ENCODE peak calls at places on chromosomes 13 and 19, in four cellular contexts. One of them, this sample, is unnamed.

GRCh38 chr13:45398862-45399261 is 19.3 kb downstream of the SLC25A30 start:
- DNase-seq in transverse colon: no peak
- DNase-seq in stimulated activated CD8-positive, alpha-beta memory T cell treated with anti-CD3 and anti-CD28 coated beads, Interleukin-7, amount 100 ng/mL, for 1 hour: peak; percentile 7
- DNase-seq in NCI-H1436: no peak
- DNase-seq in this sample: no peak

GRCh38 chr13:39263033-39263432 is 224.8 kb downstream of the NHLRC3 start:
- DNase-seq in transverse colon: peak; percentile 9
- DNase-seq in stimulated activated CD8-positive, alpha-beta memory T cell treated with anti-CD3 and anti-CD28 coated beads, Interleukin-7, amount 100 ng/mL, for 1 hour: no peak
- DNase-seq in NCI-H1436: peak; percentile 6
- DNase-seq in this sample: peak; percentile 50

GRCh38 chr19:16327131-16327450 is 2.5 kb downstream of the KLF2 start:
- DNase-seq in transverse colon: no peak
- DNase-seq in stimulated activated CD8-positive, alpha-beta memory T cell treated with anti-CD3 and anti-CD28 coated beads, Interleukin-7, amount 100 ng/mL, for 1 hour: no peak
- DNase-seq in NCI-H1436: no peak
- DNase-seq in this sample: no peak

GRCh38 chr19:33771308-33772101 is 25.2 kb upstream of the KCTD15 start:
- DNase-seq in transverse colon: peak; percentile 73
- DNase-seq in stimulated activated CD8-positive, alpha-beta memory T cell treated with anti-CD3 and anti-CD28 coated beads, Interleukin-7, amount 100 ng/mL, for 1 hour: peak; percentile 37
- DNase-seq in NCI-H1436: peak; percentile 69
- DNase-seq in this sample: peak; percentile 36

GRCh38 chr19:46181386-46181774 is 33.3 kb downstream of the IGFL2 start:
- DNase-seq in transverse colon: no peak
- DNase-seq in stimulated activated CD8-positive, alpha-beta memory T cell treated with anti-CD3 and anti-CD28 coated beads, Interleukin-7, amount 100 ng/mL, for 1 hour: no peak
- DNase-seq in NCI-H1436: no peak
- DNase-seq in this sample: peak; percentile 78

GRCh38 chr19:1910169-1910568 is 5.0 kb downstream of the ADAT3 start:
- DNase-seq in transverse colon: no peak
- DNase-seq in stimulated activated CD8-positive, alpha-beta memory T cell treated with anti-CD3 and anti-CD28 coated beads, Interleukin-7, amount 100 ng/mL, for 1 hour: no peak
- DNase-seq in NCI-H1436: no peak
- DNase-seq in this sample: no peak

GRCh38 chr13:108220042-108220441 is 1.9 kb downstream of the ABHD13 start:
- DNase-seq in transverse colon: peak; percentile 58
- DNase-seq in stimulated activated CD8-positive, alpha-beta memory T cell treated with anti-CD3 and anti-CD28 coated beads, Interleukin-7, amount 100 ng/mL, for 1 hour: no peak
- DNase-seq in NCI-H1436: peak; percentile 40
- DNase-seq in this sample: no peak

GRCh38 chr13:32537580-32538233 is 888 bp downstream of the N4BP2L2 start:
- DNase-seq in transverse colon: peak; percentile 38
- DNase-seq in stimulated activated CD8-positive, alpha-beta memory T cell treated with anti-CD3 and anti-CD28 coated beads, Interleukin-7, amount 100 ng/mL, for 1 hour: peak; percentile 5
- DNase-seq in NCI-H1436: no peak
- DNase-seq in this sample: peak; percentile 16

GRCh38 chr19:8108560-8109445 is 40.6 kb downstream of the FBN3 start:
- DNase-seq in transverse colon: no peak
- DNase-seq in stimulated activated CD8-positive, alpha-beta memory T cell treated with anti-CD3 and anti-CD28 coated beads, Interleukin-7, amount 100 ng/mL, for 1 hour: no peak
- DNase-seq in NCI-H1436: no peak
- DNase-seq in this sample: no peak

GRCh38 chr19:38898788-38899446 is 501 bp downstream of the SIRT2 start:
- DNase-seq in transverse colon: no peak
- DNase-seq in stimulated activated CD8-positive, alpha-beta memory T cell treated with anti-CD3 and anti-CD28 coated beads, Interleukin-7, amount 100 ng/mL, for 1 hour: no peak
- DNase-seq in NCI-H1436: no peak
- DNase-seq in this sample: peak; percentile 13

GRCh38 chr13:26424181-26424580 is 133.3 kb upstream of the WASF3 start:
- DNase-seq in transverse colon: no peak
- DNase-seq in stimulated activated CD8-positive, alpha-beta memory T cell treated with anti-CD3 and anti-CD28 coated beads, Interleukin-7, amount 100 ng/mL, for 1 hour: no peak
- DNase-seq in NCI-H1436: no peak
- DNase-seq in this sample: no peak

GRCh38 chr19:41402010-41402409 is 4.4 kb downstream of the BCKDHA start:
- DNase-seq in transverse colon: no peak
- DNase-seq in stimulated activated CD8-positive, alpha-beta memory T cell treated with anti-CD3 and anti-CD28 coated beads, Interleukin-7, amount 100 ng/mL, for 1 hour: no peak
- DNase-seq in NCI-H1436: no peak
- DNase-seq in this sample: no peak

GRCh38 chr19:8557637-8558238 is 19.5 kb downstream of the MYO1F start:
- DNase-seq in transverse colon: no peak
- DNase-seq in stimulated activated CD8-positive, alpha-beta memory T cell treated with anti-CD3 and anti-CD28 coated beads, Interleukin-7, amount 100 ng/mL, for 1 hour: no peak
- DNase-seq in NCI-H1436: no peak
- DNase-seq in this sample: no peak

GRCh38 chr13:24693862-24694471 is 13.8 kb downstream of the ATP12A start:
- DNase-seq in transverse colon: peak; percentile 36
- DNase-seq in stimulated activated CD8-positive, alpha-beta memory T cell treated with anti-CD3 and anti-CD28 coated beads, Interleukin-7, amount 100 ng/mL, for 1 hour: no peak
- DNase-seq in NCI-H1436: peak; percentile 41
- DNase-seq in this sample: peak; percentile 26

GRCh38 chr13:99404005-99404755 is 97.0 kb upstream of the GPR183 start:
- DNase-seq in transverse colon: no peak
- DNase-seq in stimulated activated CD8-positive, alpha-beta memory T cell treated with anti-CD3 and anti-CD28 coated beads, Interleukin-7, amount 100 ng/mL, for 1 hour: no peak
- DNase-seq in NCI-H1436: no peak
- DNase-seq in this sample: no peak

GRCh38 chr13:110856941-110857835 is 57.7 kb downstream of the ANKRD10 start:
- DNase-seq in transverse colon: no peak
- DNase-seq in stimulated activated CD8-positive, alpha-beta memory T cell treated with anti-CD3 and anti-CD28 coated beads, Interleukin-7, amount 100 ng/mL, for 1 hour: no peak
- DNase-seq in NCI-H1436: no peak
- DNase-seq in this sample: no peak

GRCh38 chr19:17294051-17294891 is 9.0 kb downstream of the ABHD8 start:
- DNase-seq in transverse colon: peak; percentile 56
- DNase-seq in stimulated activated CD8-positive, alpha-beta memory T cell treated with anti-CD3 and anti-CD28 coated beads, Interleukin-7, amount 100 ng/mL, for 1 hour: no peak
- DNase-seq in NCI-H1436: no peak
- DNase-seq in this sample: no peak

GRCh38 chr13:114142640-114143490 is 10.4 kb upstream of the RASA3 start:
- DNase-seq in transverse colon: peak; percentile 78
- DNase-seq in stimulated activated CD8-positive, alpha-beta memory T cell treated with anti-CD3 and anti-CD28 coated beads, Interleukin-7, amount 100 ng/mL, for 1 hour: peak; percentile 64
- DNase-seq in NCI-H1436: no peak
- DNase-seq in this sample: no peak

GRCh38 chr13:48715977-48716376 is 62.2 kb downstream of the CYSLTR2 start:
- DNase-seq in transverse colon: no peak
- DNase-seq in stimulated activated CD8-positive, alpha-beta memory T cell treated with anti-CD3 and anti-CD28 coated beads, Interleukin-7, amount 100 ng/mL, for 1 hour: no peak
- DNase-seq in NCI-H1436: no peak
- DNase-seq in this sample: no peak

GRCh38 chr19:32649751-32650150 is 25.2 kb downstream of the ANKRD27 start:
- DNase-seq in transverse colon: no peak
- DNase-seq in stimulated activated CD8-positive, alpha-beta memory T cell treated with anti-CD3 and anti-CD28 coated beads, Interleukin-7, amount 100 ng/mL, for 1 hour: no peak
- DNase-seq in NCI-H1436: no peak
- DNase-seq in this sample: no peak

GRCh38 chr19:16612631-16613030 is 15.4 kb downstream of the MED26 start:
- DNase-seq in transverse colon: no peak
- DNase-seq in stimulated activated CD8-positive, alpha-beta memory T cell treated with anti-CD3 and anti-CD28 coated beads, Interleukin-7, amount 100 ng/mL, for 1 hour: no peak
- DNase-seq in NCI-H1436: no peak
- DNase-seq in this sample: no peak

This sample was measured in fibroblast of lung.